ENCODE peak calls at places on chromosomes 12 and 14, in six cellular contexts. One of them, this sample, is unnamed.

GRCh38 chr12:112087055-112087850 is 21.3 kb downstream of the NAA25 start:
- DNase-seq in ovary: no peak
- DNase-seq in transverse colon: no peak
- DNase-seq in K562: no peak
- DNase-seq in tibial nerve: no peak
- DNase-seq in A549: no peak
- DNase-seq in this sample: no peak

GRCh38 chr14:65555358-65555757 is 142.8 kb downstream of the FUT8 start:
- DNase-seq in ovary: no peak
- DNase-seq in transverse colon: no peak
- DNase-seq in K562: no peak
- DNase-seq in tibial nerve: no peak
- DNase-seq in A549: no peak
- DNase-seq in this sample: no peak

GRCh38 chr14:104192146-104192882 is 53.9 kb downstream of the KIF26A start:
- DNase-seq in ovary: no peak
- DNase-seq in transverse colon: no peak
- DNase-seq in K562: no peak
- DNase-seq in tibial nerve: no peak
- DNase-seq in A549: no peak
- DNase-seq in this sample: no peak

GRCh38 chr14:97021571-97022171 is 224.5 kb downstream of the VRK1 start:
- DNase-seq in ovary: no peak
- DNase-seq in transverse colon: no peak
- DNase-seq in K562: peak; percentile 39
- DNase-seq in tibial nerve: no peak
- DNase-seq in A549: peak; percentile 34
- DNase-seq in this sample: no peak

GRCh38 chr14:71586131-71586893 is 345.9 kb upstream of the RGS6 start:
- DNase-seq in ovary: peak; percentile 27
- DNase-seq in transverse colon: no peak
- DNase-seq in K562: no peak
- DNase-seq in tibial nerve: peak; percentile 18
- DNase-seq in A549: no peak
- DNase-seq in this sample: no peak

GRCh38 chr12:64457466-64457865 is 5.5 kb downstream of the TBK1 start:
- DNase-seq in ovary: no peak
- DNase-seq in transverse colon: no peak
- DNase-seq in K562: no peak
- DNase-seq in tibial nerve: no peak
- DNase-seq in A549: no peak
- DNase-seq in this sample: no peak

GRCh38 chr12:47079894-47080724 is at the start of gene AMIGO2:
- DNase-seq in ovary: peak; percentile 82
- DNase-seq in transverse colon: peak; percentile 36
- DNase-seq in K562: peak; percentile 59
- DNase-seq in tibial nerve: peak; percentile 34
- DNase-seq in A549: peak; percentile 78
- DNase-seq in this sample: peak; percentile 52

GRCh38 chr14:93395227-93395626 is 35.5 kb upstream of the UNC79 start:
- DNase-seq in ovary: no peak
- DNase-seq in transverse colon: no peak
- DNase-seq in K562: no peak
- DNase-seq in tibial nerve: no peak
- DNase-seq in A549: no peak
- DNase-seq in this sample: no peak

DNA sequence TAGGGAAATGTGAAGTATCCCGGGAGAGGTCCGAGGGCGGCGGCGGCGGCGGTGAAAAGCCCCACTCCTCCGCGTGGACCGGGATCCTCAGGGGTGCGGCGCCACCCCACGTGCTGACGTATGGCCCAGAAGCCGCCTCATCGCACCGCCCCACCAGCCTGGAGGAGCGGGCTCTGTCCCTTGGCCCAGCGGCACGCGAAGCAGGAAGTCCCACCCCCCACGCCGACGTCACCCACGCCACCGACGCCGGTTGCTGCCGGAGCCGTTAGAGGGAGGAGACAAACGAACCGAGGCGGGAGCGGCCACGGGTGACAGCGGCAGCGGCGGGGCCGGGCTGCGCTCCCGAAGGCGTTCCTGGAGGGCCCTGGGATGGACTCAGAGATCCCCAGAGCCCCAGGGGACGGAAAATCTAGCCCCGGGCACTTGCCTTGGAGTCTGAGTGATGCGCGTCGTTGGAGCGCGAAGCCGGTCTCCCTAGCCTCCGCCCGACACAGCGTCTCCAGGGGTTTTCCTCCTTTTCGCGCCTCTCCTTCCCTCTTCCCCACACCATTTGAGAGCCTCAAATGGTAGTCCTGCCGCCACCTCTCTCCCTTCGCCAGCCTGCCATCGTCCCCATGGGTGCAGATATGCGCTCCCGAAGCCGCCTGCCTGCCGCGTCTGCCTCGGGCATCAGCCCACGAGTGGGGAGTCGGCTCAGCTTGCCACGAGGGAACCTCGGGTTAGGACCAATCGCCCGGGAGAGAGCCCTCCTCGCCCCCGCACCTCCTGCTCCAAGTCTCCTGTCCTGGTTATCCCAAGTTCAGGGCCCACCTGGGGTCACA is at the start of gene CEP83:
- DNase-seq in ovary: peak; percentile 97
- DNase-seq in transverse colon: peak; percentile 99
- DNase-seq in K562: peak; percentile 92
- DNase-seq in tibial nerve: peak; percentile 92
- DNase-seq in A549: peak; percentile 94
- DNase-seq in this sample: peak; percentile 99
- TF ChIP-seq POLR2A in ovary: peak; percentile 86
- TF ChIP-seq POLR2A in transverse colon: peak; percentile 85
- TF ChIP-seq POLR2A in K562: peak; percentile 90
- TF ChIP-seq POLR2A in tibial nerve: peak; percentile 94
- TF ChIP-seq POLR2A in A549: peak; percentile 66
- TF ChIP-seq POLR2A in this sample: peak; percentile 91

GRCh38 chr14:60310086-60310684 is 61.2 kb downstream of the PPM1A start:
- DNase-seq in ovary: no peak
- DNase-seq in transverse colon: no peak
- DNase-seq in K562: no peak
- DNase-seq in tibial nerve: no peak
- DNase-seq in A549: no peak
- DNase-seq in this sample: no peak

GRCh38 chr14:60315591-60315990 is 66.6 kb downstream of the PPM1A start:
- DNase-seq in ovary: no peak
- DNase-seq in transverse colon: no peak
- DNase-seq in K562: no peak
- DNase-seq in tibial nerve: no peak
- DNase-seq in A549: no peak
- DNase-seq in this sample: no peak

GRCh38 chr14:60315181-60315580 is 66.2 kb downstream of the PPM1A start:
- DNase-seq in ovary: no peak
- DNase-seq in transverse colon: no peak
- DNase-seq in K562: no peak
- DNase-seq in tibial nerve: no peak
- DNase-seq in A549: no peak
- DNase-seq in this sample: no peak

GRCh38 chr14:60313093-60313492 is 64.1 kb downstream of the PPM1A start:
- DNase-seq in ovary: no peak
- DNase-seq in transverse colon: no peak
- DNase-seq in K562: no peak
- DNase-seq in tibial nerve: no peak
- DNase-seq in A549: no peak
- DNase-seq in this sample: no peak

DNA sequence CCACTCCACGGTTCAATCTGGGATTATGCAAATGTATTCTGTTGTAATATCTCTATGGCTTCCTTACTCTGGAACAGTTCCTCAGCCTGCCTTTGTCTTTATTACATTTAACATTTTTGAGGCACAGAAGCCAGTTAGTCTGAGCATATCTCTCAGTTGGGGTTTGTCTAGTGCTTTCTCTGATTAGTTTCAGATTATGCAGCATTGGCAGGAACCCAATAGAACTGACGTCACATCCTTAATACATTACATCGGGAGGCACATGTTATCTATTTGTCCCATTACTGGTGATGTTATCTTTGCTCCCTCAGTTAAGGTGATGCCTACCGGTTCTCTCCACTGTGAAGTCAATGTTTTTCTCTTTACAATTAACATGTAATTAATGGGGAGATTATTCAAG is 62.4 kb downstream of the PPM1A start:
- DNase-seq in ovary: no peak
- DNase-seq in transverse colon: no peak
- DNase-seq in K562: no peak
- DNase-seq in tibial nerve: peak; percentile 26
- DNase-seq in A549: no peak
- DNase-seq in this sample: no peak
- TF ChIP-seq EP300 in ovary: no peak
- TF ChIP-seq EP300 in transverse colon: no peak
- TF ChIP-seq EP300 in K562: no peak
- TF ChIP-seq EP300 in tibial nerve: no peak
- TF ChIP-seq EP300 in A549: no peak
- TF ChIP-seq EP300 in this sample: no peak

GRCh38 chr14:49622022-49622607 is 1.5 kb downstream of the MGAT2 start:
- DNase-seq in ovary: no peak
- DNase-seq in transverse colon: no peak
- DNase-seq in K562: no peak
- DNase-seq in tibial nerve: no peak
- DNase-seq in A549: no peak
- DNase-seq in this sample: no peak

GRCh38 chr14:49617846-49618519 is 2.4 kb downstream of the RPL36AL start:
- DNase-seq in ovary: no peak
- DNase-seq in transverse colon: no peak
- DNase-seq in K562: no peak
- DNase-seq in tibial nerve: no peak
- DNase-seq in A549: no peak
- DNase-seq in this sample: no peak

GRCh38 chr14:49621114-49621881 is 699 bp downstream of the MGAT2 start:
- DNase-seq in ovary: peak; percentile 75
- DNase-seq in transverse colon: peak; percentile 75
- DNase-seq in K562: no peak
- DNase-seq in tibial nerve: peak; percentile 37
- DNase-seq in A549: no peak
- DNase-seq in this sample: peak; percentile 96

GRCh38 chr14:49619730-49620129 is 696 bp downstream of the RPL36AL start:
- DNase-seq in ovary: no peak
- DNase-seq in transverse colon: no peak
- DNase-seq in K562: no peak
- DNase-seq in tibial nerve: no peak
- DNase-seq in A549: no peak
- DNase-seq in this sample: no peak

DNA sequence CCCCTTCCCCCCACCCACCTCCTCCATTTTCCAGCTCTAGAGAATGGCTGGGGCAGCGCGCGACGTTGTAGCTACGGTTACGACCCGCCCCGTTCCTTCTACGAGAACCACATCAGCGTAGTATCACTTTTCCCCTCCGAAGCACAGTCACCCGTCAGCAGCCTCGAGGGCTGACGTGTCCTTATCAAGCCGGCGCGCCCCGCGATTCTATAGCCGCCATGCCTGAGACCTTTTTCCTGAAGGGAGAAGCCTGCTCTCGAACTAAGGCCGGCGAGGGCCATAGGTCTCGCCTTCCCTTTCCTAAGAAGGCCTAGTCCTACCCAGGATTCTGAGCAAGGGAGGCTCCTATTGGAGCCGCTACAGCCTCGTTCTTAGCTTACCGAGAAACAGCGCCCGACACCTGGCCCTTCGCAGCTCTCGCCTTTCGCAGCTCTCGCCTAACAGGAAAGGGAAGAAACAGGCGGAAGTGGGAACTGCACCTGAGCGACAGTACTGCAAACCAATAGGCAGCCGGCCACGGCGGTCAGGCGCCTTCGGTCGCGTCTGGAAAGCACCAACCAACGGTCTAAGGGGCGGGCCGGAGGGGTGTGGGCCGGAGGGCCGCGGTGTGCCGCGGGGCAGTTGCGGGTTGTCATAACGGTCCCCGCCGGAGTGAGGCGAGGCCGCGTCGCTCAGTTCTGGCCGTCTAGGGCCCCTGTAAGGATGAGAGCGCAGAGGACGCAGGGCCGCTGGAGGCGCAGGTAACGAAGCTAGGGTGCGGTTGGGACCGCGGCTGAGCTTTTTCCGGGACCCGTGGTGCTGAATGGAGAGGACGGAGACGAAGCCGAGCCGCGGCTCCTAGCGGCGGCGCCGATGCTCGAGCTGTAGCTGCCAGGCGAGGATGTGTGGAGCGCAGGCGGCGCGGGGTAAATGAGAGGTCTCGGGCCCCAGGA is at the start of the genes MGAT2 and RPL36AL:
- DNase-seq in ovary: peak; percentile 98
- DNase-seq in transverse colon: peak; percentile 99
- DNase-seq in K562: peak; percentile 91
- DNase-seq in tibial nerve: peak; percentile 93
- DNase-seq in A549: peak; percentile 98
- DNase-seq in this sample: peak; percentile 97
- TF ChIP-seq POLR2A in ovary: peak; percentile 90
- TF ChIP-seq POLR2A in transverse colon: peak; percentile 99
- TF ChIP-seq POLR2A in K562: peak; percentile 96
- TF ChIP-seq POLR2A in tibial nerve: peak; percentile 98
- TF ChIP-seq POLR2A in A549: peak; percentile 94
- TF ChIP-seq POLR2A in this sample: peak; percentile 98

GRCh38 chr12:132142679-132143327 is 1.3 kb downstream of the DDX51 start:
- DNase-seq in ovary: peak; percentile 26
- DNase-seq in transverse colon: no peak
- DNase-seq in K562: no peak
- DNase-seq in tibial nerve: no peak
- DNase-seq in A549: no peak
- DNase-seq in this sample: peak; percentile 6

GRCh38 chr12:132145334-132145733 is 1.1 kb downstream of the NOC4L start:
- DNase-seq in ovary: peak; percentile 32
- DNase-seq in transverse colon: no peak
- DNase-seq in K562: no peak
- DNase-seq in tibial nerve: no peak
- DNase-seq in A549: no peak
- DNase-seq in this sample: no peak

GRCh38 chr12:132143328-132144071 is 619 bp downstream of the DDX51 start:
- DNase-seq in ovary: peak; percentile 40
- DNase-seq in transverse colon: no peak
- DNase-seq in K562: no peak
- DNase-seq in tibial nerve: no peak
- DNase-seq in A549: no peak
- DNase-seq in this sample: peak; percentile 84

GRCh38 chr12:132146098-132146497 is 1.8 kb downstream of the NOC4L start:
- DNase-seq in ovary: peak; percentile 24
- DNase-seq in transverse colon: no peak
- DNase-seq in K562: no peak
- DNase-seq in tibial nerve: no peak
- DNase-seq in A549: no peak
- DNase-seq in this sample: no peak

DNA sequence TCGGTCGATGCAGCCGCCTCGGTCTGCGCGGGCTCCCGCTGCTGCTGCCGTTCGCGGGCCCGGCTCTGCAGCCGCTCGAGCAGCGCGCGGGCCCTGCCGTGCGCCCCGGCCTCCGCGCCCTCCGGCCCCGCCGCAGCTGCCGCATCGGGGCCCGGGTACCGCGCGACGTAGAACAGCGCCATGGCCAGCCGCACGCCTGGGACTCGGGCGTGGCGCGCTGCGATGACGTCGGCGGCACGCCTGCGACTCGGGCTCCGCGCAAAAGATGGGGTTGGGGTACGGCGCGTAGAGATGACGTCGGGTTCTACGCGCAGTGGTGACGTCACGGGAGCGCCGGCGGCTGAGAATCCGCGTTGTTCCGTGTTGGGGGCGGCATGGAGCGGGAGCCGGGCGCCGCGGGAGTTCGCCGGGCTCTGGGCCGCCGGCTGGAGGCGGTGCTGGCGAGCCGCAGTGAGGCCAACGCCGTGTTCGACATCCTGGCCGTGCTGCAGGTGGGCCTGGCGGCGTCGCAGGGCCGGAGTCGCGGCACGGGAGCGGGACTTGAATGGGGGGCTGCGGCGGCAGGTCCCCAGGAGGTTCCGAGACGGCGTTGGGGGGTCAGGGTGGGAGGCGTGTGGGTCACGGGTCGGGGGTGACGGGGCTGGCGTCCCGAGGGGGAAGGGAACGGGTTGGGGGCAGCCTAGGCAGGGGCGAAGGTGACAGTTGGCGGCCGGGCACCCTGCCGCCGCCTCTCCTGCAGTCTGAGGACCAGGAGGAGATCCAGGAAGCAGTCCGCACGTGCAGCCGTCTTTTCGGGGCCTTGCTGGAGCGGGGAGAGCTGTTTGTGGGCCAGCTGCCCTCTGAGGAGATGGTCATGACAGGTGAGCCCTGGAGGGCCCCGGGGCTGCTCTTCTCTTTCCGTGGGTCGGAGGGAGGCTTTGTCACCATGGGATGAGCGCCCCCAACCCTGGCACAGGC is at the start of the genes DDX51 and NOC4L:
- DNase-seq in ovary: peak; percentile 98
- DNase-seq in transverse colon: peak; percentile 95
- DNase-seq in K562: peak; percentile 92
- DNase-seq in tibial nerve: peak; percentile 95
- DNase-seq in A549: peak; percentile 94
- DNase-seq in this sample: peak; percentile 99
- TF ChIP-seq EP300 in ovary: no peak
- TF ChIP-seq EP300 in transverse colon: no peak
- TF ChIP-seq EP300 in K562: peak; percentile 52
- TF ChIP-seq EP300 in tibial nerve: peak; percentile 91
- TF ChIP-seq EP300 in A549: no peak
- TF ChIP-seq EP300 in this sample: peak; percentile 90

This sample was measured in upper lobe of left lung.